ENCODE peak calls at places on chromosomes 7 and 10, in ten cellular contexts. One of them, this sample, is unnamed.
A peak's percentile ranks its signal among the peaks of the same experiment; 100 is the strongest.

GRCh38 chr7:17103170-17103569 is 195.3 kb upstream of the AHR start:
- DNase-seq in colonic mucosa: no peak
- DNase-seq in heart right ventricle: no peak
- DNase-seq in effector memory CD4-positive, alpha-beta T cell: no peak
- DNase-seq in heart left ventricle: no peak
- DNase-seq in cardiac muscle cell: no peak
- DNase-seq in hepatocyte: no peak
- DNase-seq in spleen: no peak
- DNase-seq in body of pancreas: no peak
- DNase-seq in suprapubic skin: no peak
- DNase-seq in this sample: no peak

GRCh38 chr7:130070900-130071622 is 727 bp downstream of the KLHDC10 start:
- DNase-seq in colonic mucosa: peak; percentile 27
- DNase-seq in heart right ventricle: no peak
- DNase-seq in effector memory CD4-positive, alpha-beta T cell: no peak
- DNase-seq in heart left ventricle: no peak
- DNase-seq in cardiac muscle cell: no peak
- DNase-seq in hepatocyte: peak; percentile 19
- DNase-seq in spleen: no peak
- DNase-seq in body of pancreas: no peak
- DNase-seq in suprapubic skin: no peak
- DNase-seq in this sample: no peak

GRCh38 chr7:151395036-151395367 is 14.8 kb downstream of the WDR86 start:
- DNase-seq in colonic mucosa: no peak
- DNase-seq in heart right ventricle: no peak
- DNase-seq in effector memory CD4-positive, alpha-beta T cell: no peak
- DNase-seq in heart left ventricle: no peak
- DNase-seq in cardiac muscle cell: no peak
- DNase-seq in hepatocyte: no peak
- DNase-seq in spleen: peak; percentile 72
- DNase-seq in body of pancreas: no peak
- DNase-seq in suprapubic skin: peak; percentile 47
- DNase-seq in this sample: no peak

GRCh38 chr7:149209518-149210269 is 14.3 kb downstream of the ZNF282 start:
- DNase-seq in colonic mucosa: peak; percentile 51
- DNase-seq in heart right ventricle: no peak
- DNase-seq in effector memory CD4-positive, alpha-beta T cell: peak; percentile 40
- DNase-seq in heart left ventricle: no peak
- DNase-seq in cardiac muscle cell: peak; percentile 29
- DNase-seq in hepatocyte: peak; percentile 60
- DNase-seq in spleen: no peak
- DNase-seq in body of pancreas: peak; percentile 24
- DNase-seq in suprapubic skin: no peak
- DNase-seq in this sample: no peak

GRCh38 chr10:114874827-114875541 is 53.4 kb downstream of the FHIP2A start:
- DNase-seq in colonic mucosa: no peak
- DNase-seq in heart right ventricle: peak; percentile 28
- DNase-seq in effector memory CD4-positive, alpha-beta T cell: no peak
- DNase-seq in heart left ventricle: no peak
- DNase-seq in cardiac muscle cell: peak; percentile 57
- DNase-seq in hepatocyte: peak; percentile 60
- DNase-seq in spleen: peak; percentile 81
- DNase-seq in body of pancreas: no peak
- DNase-seq in suprapubic skin: no peak
- DNase-seq in this sample: peak; percentile 27

GRCh38 chr7:84675633-84676034 is 481.0 kb upstream of the SEMA3A start:
- DNase-seq in colonic mucosa: no peak
- DNase-seq in heart right ventricle: no peak
- DNase-seq in effector memory CD4-positive, alpha-beta T cell: no peak
- DNase-seq in heart left ventricle: no peak
- DNase-seq in cardiac muscle cell: no peak
- DNase-seq in hepatocyte: no peak
- DNase-seq in spleen: no peak
- DNase-seq in body of pancreas: no peak
- DNase-seq in suprapubic skin: no peak
- DNase-seq in this sample: no peak

GRCh38 chr10:131870411-131870810 is 30.4 kb upstream of the PPP2R2D start:
- DNase-seq in colonic mucosa: no peak
- DNase-seq in heart right ventricle: no peak
- DNase-seq in effector memory CD4-positive, alpha-beta T cell: no peak
- DNase-seq in heart left ventricle: no peak
- DNase-seq in cardiac muscle cell: no peak
- DNase-seq in hepatocyte: no peak
- DNase-seq in spleen: peak; percentile 51
- DNase-seq in body of pancreas: no peak
- DNase-seq in suprapubic skin: no peak
- DNase-seq in this sample: no peak

GRCh38 chr7:17144313-17144712 is 154.1 kb upstream of the AHR start:
- DNase-seq in colonic mucosa: no peak
- DNase-seq in heart right ventricle: no peak
- DNase-seq in effector memory CD4-positive, alpha-beta T cell: peak; percentile 55
- DNase-seq in heart left ventricle: no peak
- DNase-seq in cardiac muscle cell: no peak
- DNase-seq in hepatocyte: no peak
- DNase-seq in spleen: no peak
- DNase-seq in body of pancreas: no peak
- DNase-seq in suprapubic skin: no peak
- DNase-seq in this sample: no peak

GRCh38 chr10:61643316-61643751 is 19.4 kb upstream of the CABCOCO1 start:
- DNase-seq in colonic mucosa: no peak
- DNase-seq in heart right ventricle: no peak
- DNase-seq in effector memory CD4-positive, alpha-beta T cell: no peak
- DNase-seq in heart left ventricle: no peak
- DNase-seq in cardiac muscle cell: no peak
- DNase-seq in hepatocyte: no peak
- DNase-seq in spleen: no peak
- DNase-seq in body of pancreas: no peak
- DNase-seq in suprapubic skin: no peak
- DNase-seq in this sample: no peak

GRCh38 chr10:22683995-22684305 is 30.4 kb downstream of the PIP4K2A start:
- DNase-seq in colonic mucosa: no peak
- DNase-seq in heart right ventricle: no peak
- DNase-seq in effector memory CD4-positive, alpha-beta T cell: no peak
- DNase-seq in heart left ventricle: no peak
- DNase-seq in cardiac muscle cell: no peak
- DNase-seq in hepatocyte: peak; percentile 17
- DNase-seq in spleen: no peak
- DNase-seq in body of pancreas: no peak
- DNase-seq in suprapubic skin: no peak
- DNase-seq in this sample: no peak
- H3K4me1 ChIP-seq in colonic mucosa: no peaks in the 10 kb centered on the region
- H3K4me1 ChIP-seq in heart right ventricle: peaks cover 42% of the 10 kb centered on the region
- H3K4me1 ChIP-seq in effector memory CD4-positive, alpha-beta T cell: peaks cover 81% of the 10 kb centered on the region
- H3K4me1 ChIP-seq in heart left ventricle: peaks cover 51% of the 10 kb centered on the region
- H3K4me1 ChIP-seq in cardiac muscle cell: peaks cover 17% of the 10 kb centered on the region
- H3K4me1 ChIP-seq in hepatocyte: peaks cover 24% of the 10 kb centered on the region
- H3K4me1 ChIP-seq in spleen: peaks cover 40% of the 10 kb centered on the region
- H3K4me1 ChIP-seq in body of pancreas: peaks cover 26% of the 10 kb centered on the region
- H3K4me1 ChIP-seq in suprapubic skin: peaks cover 48% of the 10 kb centered on the region
- H3K4me1 ChIP-seq in this sample: peaks cover 43% of the 10 kb centered on the region

GRCh38 chr10:21528452-21529235 is 3.2 kb upstream of the SKIDA1 start:
- DNase-seq in colonic mucosa: no peak
- DNase-seq in heart right ventricle: no peak
- DNase-seq in effector memory CD4-positive, alpha-beta T cell: no peak
- DNase-seq in heart left ventricle: no peak
- DNase-seq in cardiac muscle cell: no peak
- DNase-seq in hepatocyte: no peak
- DNase-seq in spleen: no peak
- DNase-seq in body of pancreas: no peak
- DNase-seq in suprapubic skin: no peak
- DNase-seq in this sample: no peak
- H3K4me1 ChIP-seq in colonic mucosa: no peaks in the 10 kb centered on the region
- H3K4me1 ChIP-seq in heart right ventricle: peaks cover 20% of the 10 kb centered on the region
- H3K4me1 ChIP-seq in effector memory CD4-positive, alpha-beta T cell: peaks cover 14% of the 10 kb centered on the region
- H3K4me1 ChIP-seq in heart left ventricle: peaks cover 26% of the 10 kb centered on the region
- H3K4me1 ChIP-seq in cardiac muscle cell: peaks cover 45% of the 10 kb centered on the region
- H3K4me1 ChIP-seq in hepatocyte: peaks cover 8% of the 10 kb centered on the region
- H3K4me1 ChIP-seq in spleen: no peaks in the 10 kb centered on the region
- H3K4me1 ChIP-seq in body of pancreas: peaks cover 26% of the 10 kb centered on the region
- H3K4me1 ChIP-seq in suprapubic skin: peaks cover 38% of the 10 kb centered on the region
- H3K4me1 ChIP-seq in this sample: peaks cover 15% of the 10 kb centered on the region

GRCh38 chr10:124653311-124653710 is 90.9 kb downstream of the FAM53B start:
- DNase-seq in colonic mucosa: no peak
- DNase-seq in heart right ventricle: no peak
- DNase-seq in effector memory CD4-positive, alpha-beta T cell: no peak
- DNase-seq in heart left ventricle: no peak
- DNase-seq in cardiac muscle cell: no peak
- DNase-seq in hepatocyte: no peak
- DNase-seq in spleen: peak; percentile 76
- DNase-seq in body of pancreas: no peak
- DNase-seq in suprapubic skin: no peak
- DNase-seq in this sample: no peak

GRCh38 chr10:124651402-124651887 is 92.7 kb downstream of the FAM53B start:
- DNase-seq in colonic mucosa: no peak
- DNase-seq in heart right ventricle: no peak
- DNase-seq in effector memory CD4-positive, alpha-beta T cell: no peak
- DNase-seq in heart left ventricle: no peak
- DNase-seq in cardiac muscle cell: no peak
- DNase-seq in hepatocyte: no peak
- DNase-seq in spleen: peak; percentile 83
- DNase-seq in body of pancreas: no peak
- DNase-seq in suprapubic skin: no peak
- DNase-seq in this sample: no peak

GRCh38 chr10:124650820-124651401 is 93.3 kb downstream of the FAM53B start:
- DNase-seq in colonic mucosa: no peak
- DNase-seq in heart right ventricle: peak; percentile 16
- DNase-seq in effector memory CD4-positive, alpha-beta T cell: peak; percentile 73
- DNase-seq in heart left ventricle: no peak
- DNase-seq in cardiac muscle cell: no peak
- DNase-seq in hepatocyte: no peak
- DNase-seq in spleen: peak; percentile 87
- DNase-seq in body of pancreas: no peak
- DNase-seq in suprapubic skin: no peak
- DNase-seq in this sample: no peak

GRCh38 chr10:124652701-124653100 is 91.5 kb downstream of the FAM53B start:
- DNase-seq in colonic mucosa: no peak
- DNase-seq in heart right ventricle: no peak
- DNase-seq in effector memory CD4-positive, alpha-beta T cell: no peak
- DNase-seq in heart left ventricle: no peak
- DNase-seq in cardiac muscle cell: no peak
- DNase-seq in hepatocyte: no peak
- DNase-seq in spleen: peak; percentile 76
- DNase-seq in body of pancreas: no peak
- DNase-seq in suprapubic skin: no peak
- DNase-seq in this sample: no peak

GRCh38 chr10:124652200-124652599 is 92.0 kb downstream of the FAM53B start:
- DNase-seq in colonic mucosa: no peak
- DNase-seq in heart right ventricle: no peak
- DNase-seq in effector memory CD4-positive, alpha-beta T cell: no peak
- DNase-seq in heart left ventricle: no peak
- DNase-seq in cardiac muscle cell: no peak
- DNase-seq in hepatocyte: no peak
- DNase-seq in spleen: peak; percentile 75
- DNase-seq in body of pancreas: no peak
- DNase-seq in suprapubic skin: no peak
- DNase-seq in this sample: no peak
- H3K4me1 ChIP-seq in colonic mucosa: peaks cover 16% of the 10 kb centered on the region
- H3K4me1 ChIP-seq in heart right ventricle: peaks cover 83% of the 10 kb centered on the region
- H3K4me1 ChIP-seq in effector memory CD4-positive, alpha-beta T cell: peaks cover 91% of the 10 kb centered on the region
- H3K4me1 ChIP-seq in heart left ventricle: peaks cover 96% of the 10 kb centered on the region
- H3K4me1 ChIP-seq in cardiac muscle cell: peaks cover 14% of the 10 kb centered on the region
- H3K4me1 ChIP-seq in hepatocyte: peaks cover 6% of the 10 kb centered on the region
- H3K4me1 ChIP-seq in spleen: peaks cover 70% of the 10 kb centered on the region
- H3K4me1 ChIP-seq in body of pancreas: peaks cover 20% of the 10 kb centered on the region
- H3K4me1 ChIP-seq in suprapubic skin: peaks cover 88% of the 10 kb centered on the region
- H3K4me1 ChIP-seq in this sample: peaks cover 70% of the 10 kb centered on the region

GRCh38 chr7:75968012-75968411 is 26.4 kb downstream of the TMEM120A start:
- DNase-seq in colonic mucosa: peak; percentile 18
- DNase-seq in heart right ventricle: no peak
- DNase-seq in effector memory CD4-positive, alpha-beta T cell: no peak
- DNase-seq in heart left ventricle: no peak
- DNase-seq in cardiac muscle cell: no peak
- DNase-seq in hepatocyte: no peak
- DNase-seq in spleen: peak; percentile 75
- DNase-seq in body of pancreas: no peak
- DNase-seq in suprapubic skin: peak; percentile 65
- DNase-seq in this sample: no peak
- H3K4me1 ChIP-seq in colonic mucosa: no peaks in the 10 kb centered on the region
- H3K4me1 ChIP-seq in heart right ventricle: peaks cover 78% of the 10 kb centered on the region
- H3K4me1 ChIP-seq in effector memory CD4-positive, alpha-beta T cell: no peaks in the 10 kb centered on the region
- H3K4me1 ChIP-seq in heart left ventricle: peaks cover 79% of the 10 kb centered on the region
- H3K4me1 ChIP-seq in cardiac muscle cell: peaks cover 29% of the 10 kb centered on the region
- H3K4me1 ChIP-seq in hepatocyte: peaks cover 13% of the 10 kb centered on the region
- H3K4me1 ChIP-seq in spleen: peaks cover 19% of the 10 kb centered on the region
- H3K4me1 ChIP-seq in body of pancreas: peaks cover 7% of the 10 kb centered on the region
- H3K4me1 ChIP-seq in suprapubic skin: peaks cover 71% of the 10 kb centered on the region
- H3K4me1 ChIP-seq in this sample: peaks cover 56% of the 10 kb centered on the region

GRCh38 chr10:48693206-48693605 is 8.5 kb downstream of the WDFY4 start:
- DNase-seq in colonic mucosa: no peak
- DNase-seq in heart right ventricle: no peak
- DNase-seq in effector memory CD4-positive, alpha-beta T cell: no peak
- DNase-seq in heart left ventricle: no peak
- DNase-seq in cardiac muscle cell: no peak
- DNase-seq in hepatocyte: no peak
- DNase-seq in spleen: no peak
- DNase-seq in body of pancreas: no peak
- DNase-seq in suprapubic skin: no peak
- DNase-seq in this sample: no peak

GRCh38 chr10:48694371-48695030 is 9.8 kb downstream of the WDFY4 start:
- DNase-seq in colonic mucosa: no peak
- DNase-seq in heart right ventricle: no peak
- DNase-seq in effector memory CD4-positive, alpha-beta T cell: no peak
- DNase-seq in heart left ventricle: no peak
- DNase-seq in cardiac muscle cell: no peak
- DNase-seq in hepatocyte: no peak
- DNase-seq in spleen: no peak
- DNase-seq in body of pancreas: no peak
- DNase-seq in suprapubic skin: no peak
- DNase-seq in this sample: no peak

GRCh38 chr10:48690791-48691660 is 6.4 kb downstream of the WDFY4 start:
- DNase-seq in colonic mucosa: no peak
- DNase-seq in heart right ventricle: no peak
- DNase-seq in effector memory CD4-positive, alpha-beta T cell: no peak
- DNase-seq in heart left ventricle: no peak
- DNase-seq in cardiac muscle cell: no peak
- DNase-seq in hepatocyte: no peak
- DNase-seq in spleen: no peak
- DNase-seq in body of pancreas: no peak
- DNase-seq in suprapubic skin: no peak
- DNase-seq in this sample: no peak

GRCh38 chr10:48691812-48692528 is 7.3 kb downstream of the WDFY4 start:
- DNase-seq in colonic mucosa: no peak
- DNase-seq in heart right ventricle: no peak
- DNase-seq in effector memory CD4-positive, alpha-beta T cell: no peak
- DNase-seq in heart left ventricle: no peak
- DNase-seq in cardiac muscle cell: no peak
- DNase-seq in hepatocyte: no peak
- DNase-seq in spleen: no peak
- DNase-seq in body of pancreas: no peak
- DNase-seq in suprapubic skin: no peak
- DNase-seq in this sample: no peak

DNA sequence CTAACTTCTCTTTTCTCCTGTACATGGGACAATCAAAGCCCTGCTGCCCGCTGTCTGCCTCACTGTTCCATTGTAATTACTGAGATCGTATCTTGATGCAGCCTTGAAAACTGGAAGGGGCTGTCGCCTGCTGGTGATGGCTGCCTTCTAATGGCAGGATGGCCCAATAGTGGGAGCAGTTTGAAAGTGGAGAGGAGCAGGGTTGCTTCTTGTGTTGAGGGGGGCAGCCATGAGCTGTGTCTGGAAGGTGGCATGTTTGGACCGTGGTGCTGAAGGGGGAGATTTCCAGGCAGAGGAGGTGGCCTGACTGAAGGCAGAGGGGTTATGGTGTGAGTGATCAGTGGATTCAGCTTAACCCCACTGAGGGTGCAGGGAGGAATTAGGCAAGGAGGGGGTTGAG is 8.1 kb downstream of the WDFY4 start:
- DNase-seq in colonic mucosa: no peak
- DNase-seq in heart right ventricle: no peak
- DNase-seq in effector memory CD4-positive, alpha-beta T cell: no peak
- DNase-seq in heart left ventricle: no peak
- DNase-seq in cardiac muscle cell: no peak
- DNase-seq in hepatocyte: no peak
- DNase-seq in spleen: no peak
- DNase-seq in body of pancreas: no peak
- DNase-seq in suprapubic skin: no peak
- DNase-seq in this sample: no peak
- H3K4me1 ChIP-seq in colonic mucosa: no peaks in the 10 kb centered on the region
- H3K4me1 ChIP-seq in heart right ventricle: peaks cover 3% of the 10 kb centered on the region
- H3K4me1 ChIP-seq in effector memory CD4-positive, alpha-beta T cell: no peaks in the 10 kb centered on the region
- H3K4me1 ChIP-seq in heart left ventricle: no peaks in the 10 kb centered on the region
- H3K4me1 ChIP-seq in cardiac muscle cell: no peaks in the 10 kb centered on the region
- H3K4me1 ChIP-seq in hepatocyte: no peaks in the 10 kb centered on the region
- H3K4me1 ChIP-seq in spleen: peaks cover 4% of the 10 kb centered on the region
- H3K4me1 ChIP-seq in body of pancreas: no peaks in the 10 kb centered on the region
- H3K4me1 ChIP-seq in suprapubic skin: no peaks in the 10 kb centered on the region
- H3K4me1 ChIP-seq in this sample: no peaks in the 10 kb centered on the region